ENCODE peak calls at places on chromosomes 16 and 17, in four cellular contexts. M, Q, W and J are unnamed samples.

GRCh38 chr16:75803753-75804152 is 77.5 kb upstream of the CPHXL start:
- DNase-seq in M (no peak), W (no peak), Q (no peak), J (no peak)

GRCh38 chr17:80227666-80228065 is 7.4 kb downstream of the SLC26A11 start:
- DNase-seq in Q (no peak), W (no peak), M (no peak), J (no peak)

GRCh38 chr16:23524886-23525285 is 14.6 kb upstream of the GGA2 start:
- DNase-seq in Q (no peak), W (no peak), M (no peak), J (no peak)

GRCh38 chr17:74840989-74841666 is 18.6 kb downstream of the GRIN2C start:
- DNase-seq in M (peak; percentile 86), W (no peak), Q (peak; percentile 51), J (peak; percentile 79)

GRCh38 chr16:23391381-23392222 is 61.4 kb downstream of the COG7 start:
- DNase-seq in M (no peak), Q (no peak), W (no peak), J (no peak)

GRCh38 chr17:82772026-82772425 is 20.2 kb downstream of the TBCD start:
- DNase-seq in W (no peak), Q (no peak), M (peak; percentile 85), J (no peak)

GRCh38 chr17:2547176-2547575 is 35.5 kb upstream of the METTL16 start:
- DNase-seq in W (no peak), M (peak; percentile 17), Q (no peak), J (no peak)

GRCh38 chr17:57407287-57408063 is 151.2 kb downstream of the MSI2 start:
- DNase-seq in W (peak; percentile 19), M (no peak), Q (peak; percentile 47), J (peak; percentile 83)

GRCh38 chr16:67551091-67551490 is 11.2 kb upstream of the CTCF start:
- DNase-seq in W (no peak), Q (no peak), M (no peak), J (no peak)

GRCh38 chr17:33499025-33499424 is 205.9 kb upstream of the ASIC2 start:
- DNase-seq in W (no peak), Q (no peak), M (no peak), J (no peak)

GRCh38 chr16:57676624-57677085 is 8.5 kb downstream of the ADGRG3 start:
- DNase-seq in Q (no peak), W (no peak), M (no peak), J (no peak)

GRCh38 chr16:14629612-14629918 is 495 bp downstream of the PARN start:
- DNase-seq in W (no peak), M (peak; percentile 35), Q (no peak), J (no peak)

GRCh38 chr16:68923116-68923515 is 79.8 kb downstream of the TANGO6 start:
- DNase-seq in M (no peak), W (no peak), Q (no peak), J (no peak)

GRCh38 chr17:78872486-78872885 is 30.5 kb downstream of the CEP295NL start:
- DNase-seq in M (no peak), W (no peak), Q (no peak), J (no peak)

GRCh38 chr16:89143911-89144675 is 27.5 kb upstream of the CDH15 start:
- DNase-seq in M (no peak), Q (no peak), W (no peak), J (no peak)

GRCh38 chr17:57115377-57115776 is 30.3 kb downstream of the AKAP1 start:
- DNase-seq in M (no peak), Q (no peak), W (no peak), J (no peak)

GRCh38 chr17:37234106-37234505 is 141.7 kb upstream of the C17orf78 start:
- DNase-seq in Q (no peak), W (no peak), M (no peak), J (no peak)

GRCh38 chr16:680967-681745 is 946 bp downstream of the STUB1 start:
- DNase-seq in Q (peak; percentile 53), M (peak; percentile 29), W (peak; percentile 22), J (peak; percentile 70)

GRCh38 chr17:9842057-9842758 is 16.5 kb downstream of the GLP2R start:
- DNase-seq in Q (no peak), W (no peak), M (peak; percentile 50), J (no peak)

GRCh38 chr16:75025766-75026165 is 26.9 kb downstream of the ZNRF1 start:
- DNase-seq in Q (no peak), W (no peak), M (peak; percentile 16), J (no peak)

GRCh38 chr16:12358898-12359297 is 382.4 kb downstream of the SNX29 start:
- DNase-seq in M (no peak), W (no peak), Q (no peak), J (no peak)

GRCh38 chr17:55571095-55571494 is 59.8 kb upstream of the SMIM36 start:
- DNase-seq in Q (no peak), W (no peak), M (no peak), J (no peak)

GRCh38 chr17:7220593-7221280 is 999 bp downstream of the ACADVL start:
- DNase-seq in W (peak; percentile 33), M (peak; percentile 64), Q (peak; percentile 54), J (peak; percentile 86)

GRCh38 chr16:23286131-23286532 is 16.0 kb upstream of the SCNN1B start:
- DNase-seq in W (no peak), Q (no peak), M (peak; percentile 55), J (no peak)

GRCh38 chr17:66715745-66716156 is 119.2 kb upstream of the CACNG5 start:
- DNase-seq in Q (peak; percentile 82), W (peak; percentile 65), M (peak; percentile 73), J (peak; percentile 76)

GRCh38 chr16:58127033-58127556 is 2.1 kb downstream of the CFAP20 start:
- DNase-seq in Q (peak; percentile 26), W (no peak), M (peak; percentile 33), J (peak; percentile 13)

GRCh38 chr16:22206847-22207714 is 1.0 kb downstream of the EEF2K start:
- DNase-seq in Q (peak; percentile 52), W (peak; percentile 46), M (peak; percentile 78), J (no peak)

GRCh38 chr16:10935491-10935890 is 6.8 kb downstream of the DEXI start:
- DNase-seq in Q (no peak), M (no peak), W (no peak), J (no peak)

GRCh38 chr17:17408236-17408794 is 68.5 kb upstream of the MED9 start:
- DNase-seq in Q (no peak), M (no peak), W (no peak), J (no peak)